ENCODE peak calls at places on chromosome 16, in ten cellular contexts. One of them, this sample, is unnamed.

GRCh38 chr16:9042533-9042932 is 48.9 kb upstream of the HAPSTR1 start:
- DNase-seq in breast epithelium: no peak
- DNase-seq in psoas muscle: no peak
- DNase-seq in IMR-90: no peak
- DNase-seq in mammary epithelial cell: no peak
- DNase-seq in fibroblast of pulmonary artery: no peak
- DNase-seq in epithelial cell of esophagus: no peak
- DNase-seq in tibial artery: no peak
- DNase-seq in retinal pigment epithelial cell: no peak
- DNase-seq in fibroblast of lung: no peak
- DNase-seq in this sample: no peak

GRCh38 chr16:35798885-35799426 is 2339.5 kb downstream of the TP53TG3F start:
- DNase-seq in tibial artery: no peak
- DNase-seq in fibroblast of lung: no peak
- DNase-seq in psoas muscle: no peak
- DNase-seq in fibroblast of pulmonary artery: no peak
- DNase-seq in epithelial cell of esophagus: no peak
- DNase-seq in retinal pigment epithelial cell: no peak
- DNase-seq in mammary epithelial cell: no peak
- DNase-seq in IMR-90: no peak
- DNase-seq in breast epithelium: no peak
- DNase-seq in this sample: no peak

GRCh38 chr16:85988723-85989313 is 89.9 kb downstream of the IRF8 start:
- DNase-seq in IMR-90: no peak
- DNase-seq in mammary epithelial cell: no peak
- DNase-seq in fibroblast of lung: no peak
- DNase-seq in psoas muscle: no peak
- DNase-seq in fibroblast of pulmonary artery: no peak
- DNase-seq in epithelial cell of esophagus: no peak
- DNase-seq in breast epithelium: no peak
- DNase-seq in retinal pigment epithelial cell: no peak
- DNase-seq in tibial artery: no peak
- DNase-seq in this sample: no peak

GRCh38 chr16:51592535-51592934 is 441.5 kb upstream of the SALL1 start:
- DNase-seq in epithelial cell of esophagus: peak
- DNase-seq in IMR-90: no peak
- DNase-seq in breast epithelium: no peak
- DNase-seq in retinal pigment epithelial cell: no peak
- DNase-seq in tibial artery: no peak
- DNase-seq in psoas muscle: no peak
- DNase-seq in fibroblast of pulmonary artery: no peak
- DNase-seq in mammary epithelial cell: no peak
- DNase-seq in fibroblast of lung: no peak
- DNase-seq in this sample: no peak

GRCh38 chr16:10859020-10859419 is 18.0 kb upstream of the CIITA start:
- DNase-seq in tibial artery: no peak
- DNase-seq in fibroblast of pulmonary artery: no peak
- DNase-seq in mammary epithelial cell: no peak
- DNase-seq in IMR-90: no peak
- DNase-seq in retinal pigment epithelial cell: no peak
- DNase-seq in epithelial cell of esophagus: no peak
- DNase-seq in fibroblast of lung: no peak
- DNase-seq in breast epithelium: no peak
- DNase-seq in psoas muscle: no peak
- DNase-seq in this sample: no peak

GRCh38 chr16:12611916-12612597 is 191.6 kb downstream of the CPPED1 start:
- DNase-seq in mammary epithelial cell: no peak
- DNase-seq in IMR-90: no peak
- DNase-seq in psoas muscle: no peak
- DNase-seq in fibroblast of pulmonary artery: no peak
- DNase-seq in fibroblast of lung: no peak
- DNase-seq in retinal pigment epithelial cell: no peak
- DNase-seq in epithelial cell of esophagus: no peak
- DNase-seq in tibial artery: no peak
- DNase-seq in breast epithelium: no peak
- DNase-seq in this sample: no peak

GRCh38 chr16:3780570-3780969 is 63.2 kb upstream of the TRAP1 start:
- DNase-seq in retinal pigment epithelial cell: no peak
- DNase-seq in fibroblast of pulmonary artery: peak
- DNase-seq in epithelial cell of esophagus: peak
- DNase-seq in breast epithelium: no peak
- DNase-seq in psoas muscle: no peak
- DNase-seq in tibial artery: no peak
- DNase-seq in IMR-90: peak
- DNase-seq in fibroblast of lung: peak
- DNase-seq in mammary epithelial cell: peak
- DNase-seq in this sample: peak

GRCh38 chr16:56289862-56290261 is 98.6 kb downstream of the GNAO1 start:
- DNase-seq in fibroblast of lung: no peak
- DNase-seq in epithelial cell of esophagus: no peak
- DNase-seq in retinal pigment epithelial cell: no peak
- DNase-seq in mammary epithelial cell: no peak
- DNase-seq in psoas muscle: no peak
- DNase-seq in fibroblast of pulmonary artery: no peak
- DNase-seq in IMR-90: no peak
- DNase-seq in breast epithelium: no peak
- DNase-seq in tibial artery: no peak
- DNase-seq in this sample: no peak

GRCh38 chr16:47392114-47392513 is 68.7 kb downstream of the ITFG1 start:
- DNase-seq in retinal pigment epithelial cell: no peak
- DNase-seq in epithelial cell of esophagus: peak
- DNase-seq in tibial artery: no peak
- DNase-seq in fibroblast of lung: no peak
- DNase-seq in mammary epithelial cell: peak
- DNase-seq in breast epithelium: no peak
- DNase-seq in psoas muscle: no peak
- DNase-seq in fibroblast of pulmonary artery: no peak
- DNase-seq in IMR-90: no peak
- DNase-seq in this sample: peak

GRCh38 chr16:52191533-52192134 is 355.3 kb downstream of the TOX3 start:
- DNase-seq in IMR-90: peak
- DNase-seq in retinal pigment epithelial cell: no peak
- DNase-seq in fibroblast of pulmonary artery: peak
- DNase-seq in tibial artery: peak
- DNase-seq in breast epithelium: peak
- DNase-seq in mammary epithelial cell: peak
- DNase-seq in fibroblast of lung: peak
- DNase-seq in psoas muscle: peak
- DNase-seq in epithelial cell of esophagus: peak
- DNase-seq in this sample: peak

GRCh38 chr16:54121084-54121483 is 165.5 kb downstream of the IRX3 start:
- DNase-seq in epithelial cell of esophagus: peak
- DNase-seq in psoas muscle: no peak
- DNase-seq in breast epithelium: no peak
- DNase-seq in retinal pigment epithelial cell: no peak
- DNase-seq in fibroblast of pulmonary artery: no peak
- DNase-seq in fibroblast of lung: no peak
- DNase-seq in tibial artery: no peak
- DNase-seq in mammary epithelial cell: no peak
- DNase-seq in IMR-90: no peak
- DNase-seq in this sample: no peak

GRCh38 chr16:635573-636205 is 416 bp downstream of the METTL26 start:
- DNase-seq in breast epithelium: no peak
- DNase-seq in fibroblast of pulmonary artery: no peak
- DNase-seq in fibroblast of lung: no peak
- DNase-seq in tibial artery: no peak
- DNase-seq in mammary epithelial cell: no peak
- DNase-seq in epithelial cell of esophagus: no peak
- DNase-seq in psoas muscle: no peak
- DNase-seq in IMR-90: no peak
- DNase-seq in retinal pigment epithelial cell: no peak
- DNase-seq in this sample: no peak

GRCh38 chr16:638836-639235 is 2.7 kb upstream of the METTL26 start:
- DNase-seq in psoas muscle: no peak
- DNase-seq in IMR-90: no peak
- DNase-seq in mammary epithelial cell: no peak
- DNase-seq in tibial artery: no peak
- DNase-seq in retinal pigment epithelial cell: no peak
- DNase-seq in fibroblast of pulmonary artery: no peak
- DNase-seq in epithelial cell of esophagus: no peak
- DNase-seq in breast epithelium: no peak
- DNase-seq in fibroblast of lung: no peak
- DNase-seq in this sample: no peak

GRCh38 chr16:636206-637080 is at the start of gene METTL26:
- DNase-seq in retinal pigment epithelial cell: peak
- DNase-seq in epithelial cell of esophagus: peak
- DNase-seq in breast epithelium: peak
- DNase-seq in fibroblast of lung: peak
- DNase-seq in IMR-90: peak
- DNase-seq in fibroblast of pulmonary artery: peak
- DNase-seq in tibial artery: peak
- DNase-seq in psoas muscle: peak
- DNase-seq in mammary epithelial cell: peak
- DNase-seq in this sample: peak

GRCh38 chr16:638034-638543 is 2.0 kb upstream of the METTL26 start:
- DNase-seq in breast epithelium: no peak
- DNase-seq in retinal pigment epithelial cell: no peak
- DNase-seq in psoas muscle: no peak
- DNase-seq in fibroblast of lung: no peak
- DNase-seq in tibial artery: no peak
- DNase-seq in mammary epithelial cell: no peak
- DNase-seq in fibroblast of pulmonary artery: no peak
- DNase-seq in IMR-90: no peak
- DNase-seq in epithelial cell of esophagus: no peak
- DNase-seq in this sample: no peak

GRCh38 chr16:637081-638018 is 1.2 kb upstream of the METTL26 start:
- DNase-seq in mammary epithelial cell: peak
- DNase-seq in retinal pigment epithelial cell: no peak
- DNase-seq in fibroblast of pulmonary artery: peak
- DNase-seq in tibial artery: peak
- DNase-seq in breast epithelium: peak
- DNase-seq in epithelial cell of esophagus: peak
- DNase-seq in fibroblast of lung: peak
- DNase-seq in IMR-90: peak
- DNase-seq in psoas muscle: peak
- DNase-seq in this sample: peak
- H3K4me3 ChIP-seq in mammary epithelial cell: peak
- H3K4me3 ChIP-seq in retinal pigment epithelial cell: peak
- H3K4me3 ChIP-seq in fibroblast of pulmonary artery: peak
- H3K4me3 ChIP-seq in tibial artery: peak
- H3K4me3 ChIP-seq in breast epithelium: peak
- H3K4me3 ChIP-seq in epithelial cell of esophagus: peak
- H3K4me3 ChIP-seq in fibroblast of lung: peak
- H3K4me3 ChIP-seq in IMR-90: peak
- H3K4me3 ChIP-seq in psoas muscle: peak
- H3K4me3 ChIP-seq in this sample: peak

GRCh38 chr16:83954577-83955016 is 1.6 kb downstream of the OSGIN1 start:
- DNase-seq in epithelial cell of esophagus: peak
- DNase-seq in retinal pigment epithelial cell: no peak
- DNase-seq in tibial artery: peak
- DNase-seq in fibroblast of lung: peak
- DNase-seq in mammary epithelial cell: peak
- DNase-seq in IMR-90: peak
- DNase-seq in fibroblast of pulmonary artery: peak
- DNase-seq in breast epithelium: no peak
- DNase-seq in psoas muscle: peak
- DNase-seq in this sample: peak
- TF ChIP-seq CTCF in epithelial cell of esophagus: no peak
- TF ChIP-seq CTCF in retinal pigment epithelial cell: peak
- TF ChIP-seq CTCF in tibial artery: no peak
- TF ChIP-seq CTCF in fibroblast of lung: no peak
- TF ChIP-seq CTCF in mammary epithelial cell: no peak
- TF ChIP-seq CTCF in IMR-90: no peak
- TF ChIP-seq CTCF in fibroblast of pulmonary artery: no peak
- TF ChIP-seq CTCF in breast epithelium: no peak
- TF ChIP-seq CTCF in psoas muscle: no peak
- TF ChIP-seq CTCF in this sample: peak

DNA sequence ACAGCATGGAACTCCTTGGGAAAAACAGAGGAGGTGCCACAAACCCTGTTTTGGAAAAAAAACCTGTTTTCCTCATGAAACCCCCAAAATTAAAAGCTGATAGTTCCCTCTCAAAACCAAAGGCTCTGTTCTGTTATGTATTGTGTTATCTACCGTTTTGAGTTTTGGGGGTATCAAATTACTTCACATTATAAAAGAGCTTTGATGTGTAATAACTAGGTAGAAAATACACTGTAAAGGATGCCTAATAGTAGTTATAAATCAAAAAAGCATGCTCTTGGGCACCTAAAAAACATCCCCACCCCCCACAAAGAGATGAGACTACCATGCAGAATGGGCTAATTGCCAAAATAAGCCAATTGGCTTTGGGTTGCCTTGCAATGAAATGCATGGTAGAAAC is 30.8 kb downstream of the C16orf54 start:
- DNase-seq in fibroblast of pulmonary artery: no peak
- DNase-seq in breast epithelium: no peak
- DNase-seq in psoas muscle: no peak
- DNase-seq in mammary epithelial cell: no peak
- DNase-seq in retinal pigment epithelial cell: no peak
- DNase-seq in fibroblast of lung: no peak
- DNase-seq in IMR-90: no peak
- DNase-seq in epithelial cell of esophagus: no peak
- DNase-seq in tibial artery: no peak
- DNase-seq in this sample: no peak
- H3K4me3 ChIP-seq in fibroblast of pulmonary artery: no peak
- H3K4me3 ChIP-seq in breast epithelium: no peak
- H3K4me3 ChIP-seq in psoas muscle: no peak
- H3K4me3 ChIP-seq in mammary epithelial cell: no peak
- H3K4me3 ChIP-seq in retinal pigment epithelial cell: no peak
- H3K4me3 ChIP-seq in fibroblast of lung: no peak
- H3K4me3 ChIP-seq in IMR-90: no peak
- H3K4me3 ChIP-seq in epithelial cell of esophagus: no peak
- H3K4me3 ChIP-seq in tibial artery: no peak
- H3K4me3 ChIP-seq in this sample: no peak

GRCh38 chr16:88951501-88951900 is 25.5 kb downstream of the CBFA2T3 start:
- DNase-seq in fibroblast of pulmonary artery: no peak
- DNase-seq in retinal pigment epithelial cell: no peak
- DNase-seq in epithelial cell of esophagus: no peak
- DNase-seq in mammary epithelial cell: no peak
- DNase-seq in tibial artery: no peak
- DNase-seq in IMR-90: no peak
- DNase-seq in psoas muscle: no peak
- DNase-seq in breast epithelium: no peak
- DNase-seq in fibroblast of lung: no peak
- DNase-seq in this sample: no peak

GRCh38 chr16:88951989-88952388 is 25.0 kb downstream of the CBFA2T3 start:
- DNase-seq in epithelial cell of esophagus: no peak
- DNase-seq in tibial artery: no peak
- DNase-seq in psoas muscle: no peak
- DNase-seq in fibroblast of pulmonary artery: no peak
- DNase-seq in mammary epithelial cell: no peak
- DNase-seq in fibroblast of lung: no peak
- DNase-seq in breast epithelium: no peak
- DNase-seq in IMR-90: no peak
- DNase-seq in retinal pigment epithelial cell: no peak
- DNase-seq in this sample: no peak

GRCh38 chr16:88953003-88953690 is 23.9 kb downstream of the CBFA2T3 start:
- DNase-seq in fibroblast of pulmonary artery: no peak
- DNase-seq in psoas muscle: no peak
- DNase-seq in breast epithelium: no peak
- DNase-seq in mammary epithelial cell: no peak
- DNase-seq in tibial artery: no peak
- DNase-seq in IMR-90: no peak
- DNase-seq in epithelial cell of esophagus: no peak
- DNase-seq in retinal pigment epithelial cell: no peak
- DNase-seq in fibroblast of lung: no peak
- DNase-seq in this sample: no peak

GRCh38 chr16:88945473-88945872 is 31.5 kb downstream of the CBFA2T3 start:
- DNase-seq in fibroblast of pulmonary artery: no peak
- DNase-seq in retinal pigment epithelial cell: no peak
- DNase-seq in mammary epithelial cell: no peak
- DNase-seq in epithelial cell of esophagus: no peak
- DNase-seq in psoas muscle: no peak
- DNase-seq in breast epithelium: no peak
- DNase-seq in fibroblast of lung: no peak
- DNase-seq in tibial artery: no peak
- DNase-seq in IMR-90: no peak
- DNase-seq in this sample: no peak

GRCh38 chr16:88948781-88949490 is 28.1 kb downstream of the CBFA2T3 start:
- DNase-seq in tibial artery: no peak
- DNase-seq in breast epithelium: no peak
- DNase-seq in psoas muscle: no peak
- DNase-seq in fibroblast of lung: peak
- DNase-seq in IMR-90: no peak
- DNase-seq in mammary epithelial cell: no peak
- DNase-seq in epithelial cell of esophagus: no peak
- DNase-seq in retinal pigment epithelial cell: no peak
- DNase-seq in fibroblast of pulmonary artery: no peak
- DNase-seq in this sample: no peak
- TF ChIP-seq CTCF in tibial artery: no peak
- TF ChIP-seq CTCF in breast epithelium: no peak
- TF ChIP-seq CTCF in psoas muscle: no peak
- TF ChIP-seq CTCF in fibroblast of lung: no peak
- TF ChIP-seq CTCF in IMR-90: no peak
- TF ChIP-seq CTCF in mammary epithelial cell: peak
- TF ChIP-seq CTCF in epithelial cell of esophagus: no peak
- TF ChIP-seq CTCF in retinal pigment epithelial cell: peak
- TF ChIP-seq CTCF in fibroblast of pulmonary artery: no peak
- TF ChIP-seq CTCF in this sample: no peak